ENCODE peak calls at places on chromosomes 13 and 19, in four cellular contexts. One of them, this sample, is unnamed.

GRCh38 chr13:50170447-50171037 is 155.3 kb downstream of the KCNRG start:
- DNase-seq in left ventricle myocardium inferior: no peak
- DNase-seq in HFF-Myc: no peak
- DNase-seq in A673: no peak
- DNase-seq in this sample: peak

GRCh38 chr13:42022796-42023493 is 25.5 kb upstream of the DGKH start:
- DNase-seq in HFF-Myc: no peak
- DNase-seq in A673: no peak
- DNase-seq in left ventricle myocardium inferior: no peak
- DNase-seq in this sample: no peak

GRCh38 chr19:19280561-19280960 is 7.5 kb upstream of the TM6SF2 start:
- DNase-seq in left ventricle myocardium inferior: no peak
- DNase-seq in HFF-Myc: no peak
- DNase-seq in A673: no peak
- DNase-seq in this sample: no peak

GRCh38 chr13:91652389-91652788 is 254.0 kb downstream of the GPC5 start:
- DNase-seq in left ventricle myocardium inferior: no peak
- DNase-seq in A673: no peak
- DNase-seq in HFF-Myc: no peak
- DNase-seq in this sample: peak

GRCh38 chr19:14840206-14840605 is 5.2 kb upstream of the OR7A5 start:
- DNase-seq in HFF-Myc: no peak
- DNase-seq in A673: no peak
- DNase-seq in left ventricle myocardium inferior: no peak
- DNase-seq in this sample: peak

GRCh38 chr19:39157997-39158389 is 32.4 kb downstream of the PAK4 start:
- DNase-seq in A673: no peak
- DNase-seq in left ventricle myocardium inferior: no peak
- DNase-seq in HFF-Myc: no peak
- DNase-seq in this sample: no peak

GRCh38 chr19:30224689-30225606 is 147.2 kb upstream of the ZNF536 start:
- DNase-seq in HFF-Myc: no peak
- DNase-seq in A673: peak
- DNase-seq in left ventricle myocardium inferior: no peak
- DNase-seq in this sample: no peak

GRCh38 chr13:98978280-98978679 is 416 bp upstream of the DOCK9 start:
- DNase-seq in A673: no peak
- DNase-seq in left ventricle myocardium inferior: no peak
- DNase-seq in HFF-Myc: peak
- DNase-seq in this sample: peak

GRCh38 chr19:48715681-48716171 is 3.8 kb downstream of the MAMSTR start:
- DNase-seq in left ventricle myocardium inferior: no peak
- DNase-seq in A673: no peak
- DNase-seq in HFF-Myc: no peak
- DNase-seq in this sample: no peak

GRCh38 chr19:48715276-48715675 is 4.2 kb downstream of the MAMSTR start:
- DNase-seq in A673: no peak
- DNase-seq in HFF-Myc: no peak
- DNase-seq in left ventricle myocardium inferior: no peak
- DNase-seq in this sample: no peak

GRCh38 chr19:48714759-48715261 is 4.7 kb downstream of the MAMSTR start:
- DNase-seq in HFF-Myc: no peak
- DNase-seq in left ventricle myocardium inferior: no peak
- DNase-seq in A673: no peak
- DNase-seq in this sample: no peak

GRCh38 chr19:48713041-48713863 is 6.3 kb downstream of the MAMSTR start:
- DNase-seq in A673: no peak
- DNase-seq in left ventricle myocardium inferior: no peak
- DNase-seq in HFF-Myc: no peak
- DNase-seq in this sample: peak

GRCh38 chr19:48713864-48714755 is 5.4 kb downstream of the MAMSTR start:
- DNase-seq in HFF-Myc: peak
- DNase-seq in left ventricle myocardium inferior: peak
- DNase-seq in A673: peak
- DNase-seq in this sample: peak
- TF ChIP-seq CTCF in HFF-Myc: no peak
- TF ChIP-seq CTCF in left ventricle myocardium inferior: no peak
- TF ChIP-seq CTCF in A673: no peak
- TF ChIP-seq CTCF in this sample: no peak

GRCh38 chr19:50980203-50980602 is 3.5 kb downstream of the KLK7 start:
- DNase-seq in left ventricle myocardium inferior: no peak
- DNase-seq in A673: no peak
- DNase-seq in HFF-Myc: no peak
- DNase-seq in this sample: no peak

GRCh38 chr19:50978772-50979390 is 4.8 kb downstream of the KLK7 start:
- DNase-seq in A673: no peak
- DNase-seq in HFF-Myc: no peak
- DNase-seq in left ventricle myocardium inferior: no peak
- DNase-seq in this sample: no peak

GRCh38 chr19:50979758-50980157 is 4.0 kb downstream of the KLK7 start:
- DNase-seq in HFF-Myc: no peak
- DNase-seq in A673: no peak
- DNase-seq in left ventricle myocardium inferior: no peak
- DNase-seq in this sample: no peak

GRCh38 chr19:50975766-50976165 is 6.4 kb upstream of the KLK6 start:
- DNase-seq in A673: no peak
- DNase-seq in left ventricle myocardium inferior: no peak
- DNase-seq in HFF-Myc: no peak
- DNase-seq in this sample: peak

GRCh38 chr19:50977626-50978025 is 6.1 kb downstream of the KLK7 start:
- DNase-seq in A673: no peak
- DNase-seq in HFF-Myc: no peak
- DNase-seq in left ventricle myocardium inferior: no peak
- DNase-seq in this sample: no peak
- H3K4me3 ChIP-seq in A673: no peak
- H3K4me3 ChIP-seq in HFF-Myc: no peak
- H3K4me3 ChIP-seq in left ventricle myocardium inferior: no peak
- H3K4me3 ChIP-seq in this sample: no peak

GRCh38 chr19:11611730-11612129 is 14.4 kb downstream of the ZNF627 start:
- DNase-seq in HFF-Myc: no peak
- DNase-seq in left ventricle myocardium inferior: no peak
- DNase-seq in A673: no peak
- DNase-seq in this sample: no peak

GRCh38 chr19:11617207-11618062 is 20.2 kb downstream of the ZNF627 start:
- DNase-seq in left ventricle myocardium inferior: no peak
- DNase-seq in A673: no peak
- DNase-seq in HFF-Myc: no peak
- DNase-seq in this sample: no peak

DNA sequence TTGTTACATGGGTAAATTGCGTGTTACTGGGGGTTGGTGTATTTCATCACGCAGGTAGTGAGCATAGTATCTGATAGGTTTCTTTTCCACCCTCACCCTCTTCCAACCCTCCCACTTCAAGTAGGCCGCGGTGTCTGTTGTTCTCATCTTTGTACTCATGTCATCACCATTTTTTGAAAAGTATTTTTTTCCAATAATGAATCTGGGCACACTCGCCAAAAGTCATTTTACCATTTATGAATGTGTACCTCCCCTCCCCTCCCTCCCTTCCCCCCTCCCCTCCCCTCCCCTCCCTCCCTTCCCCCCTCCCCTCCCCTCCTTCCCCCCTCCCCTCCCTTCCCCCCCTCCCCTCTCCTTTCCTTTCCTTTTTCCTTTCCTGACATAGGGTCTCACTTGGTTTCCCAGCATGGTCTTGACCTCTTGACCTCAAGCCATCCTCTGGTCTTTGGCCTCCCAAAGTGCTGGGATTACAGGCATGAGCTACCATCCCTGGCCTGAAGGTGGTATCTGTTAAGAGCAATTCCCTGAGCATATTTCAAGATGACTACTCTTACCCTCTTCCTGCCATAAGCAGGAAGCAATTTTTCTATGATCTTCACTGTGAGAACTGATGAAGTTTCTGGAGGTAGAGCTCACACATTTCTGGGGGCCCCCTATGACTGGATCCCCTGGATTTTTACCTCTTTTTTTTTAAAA is 15.7 kb downstream of the ZNF627 start:
- DNase-seq in A673: no peak
- DNase-seq in left ventricle myocardium inferior: no peak
- DNase-seq in HFF-Myc: no peak
- DNase-seq in this sample: no peak
- TF ChIP-seq CTCF in A673: no peak
- TF ChIP-seq CTCF in left ventricle myocardium inferior: no peak
- TF ChIP-seq CTCF in HFF-Myc: no peak
- TF ChIP-seq CTCF in this sample: peak

DNA sequence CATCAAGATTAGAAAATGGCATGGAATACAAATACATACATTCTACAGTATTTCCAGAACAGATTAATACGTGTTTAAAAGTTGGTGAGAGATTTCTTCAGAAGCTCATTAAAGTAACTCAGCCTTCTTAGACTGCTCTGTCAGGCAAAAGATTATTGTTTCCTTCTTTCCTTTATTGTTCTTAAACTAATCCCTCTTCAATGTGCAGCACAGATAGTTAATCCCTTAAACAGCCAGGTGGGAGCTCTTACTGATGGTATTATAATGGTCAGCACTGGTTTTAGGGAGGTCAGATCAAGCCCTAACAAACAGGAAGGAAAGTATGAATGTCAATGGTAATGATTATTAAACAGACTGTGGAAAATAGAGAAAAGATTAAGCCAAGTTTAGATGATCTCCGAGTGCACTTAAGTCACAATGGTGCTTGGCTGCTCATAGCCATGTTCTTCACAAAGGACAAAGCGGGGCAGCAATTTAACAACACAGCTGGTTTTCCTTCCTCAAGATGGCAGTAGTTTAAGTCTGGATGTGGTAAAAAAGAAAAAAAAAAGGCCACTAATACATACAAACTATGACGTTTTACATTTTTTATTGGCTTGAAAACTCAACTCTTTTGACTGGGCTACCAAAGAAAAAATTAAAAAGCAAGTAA is 992.6 kb downstream of the PCDH9 start:
- DNase-seq in HFF-Myc: no peak
- DNase-seq in left ventricle myocardium inferior: no peak
- DNase-seq in A673: peak
- DNase-seq in this sample: no peak
- H3K4me3 ChIP-seq in HFF-Myc: no peak
- H3K4me3 ChIP-seq in left ventricle myocardium inferior: no peak
- H3K4me3 ChIP-seq in A673: no peak
- H3K4me3 ChIP-seq in this sample: no peak

GRCh38 chr19:16544468-16545231 is 2.4 kb upstream of the CHERP start:
- DNase-seq in A673: no peak
- DNase-seq in HFF-Myc: no peak
- DNase-seq in left ventricle myocardium inferior: no peak
- DNase-seq in this sample: no peak

GRCh38 chr19:16540948-16541347 is 1.3 kb downstream of the CHERP start:
- DNase-seq in A673: no peak
- DNase-seq in left ventricle myocardium inferior: no peak
- DNase-seq in HFF-Myc: no peak
- DNase-seq in this sample: no peak

GRCh38 chr19:16542894-16543498 is 759 bp upstream of the CHERP start:
- DNase-seq in A673: no peak
- DNase-seq in left ventricle myocardium inferior: no peak
- DNase-seq in HFF-Myc: no peak
- DNase-seq in this sample: no peak

GRCh38 chr19:16541526-16542044 is 652 bp downstream of the CHERP start:
- DNase-seq in HFF-Myc: no peak
- DNase-seq in left ventricle myocardium inferior: no peak
- DNase-seq in A673: peak
- DNase-seq in this sample: peak

DNA sequence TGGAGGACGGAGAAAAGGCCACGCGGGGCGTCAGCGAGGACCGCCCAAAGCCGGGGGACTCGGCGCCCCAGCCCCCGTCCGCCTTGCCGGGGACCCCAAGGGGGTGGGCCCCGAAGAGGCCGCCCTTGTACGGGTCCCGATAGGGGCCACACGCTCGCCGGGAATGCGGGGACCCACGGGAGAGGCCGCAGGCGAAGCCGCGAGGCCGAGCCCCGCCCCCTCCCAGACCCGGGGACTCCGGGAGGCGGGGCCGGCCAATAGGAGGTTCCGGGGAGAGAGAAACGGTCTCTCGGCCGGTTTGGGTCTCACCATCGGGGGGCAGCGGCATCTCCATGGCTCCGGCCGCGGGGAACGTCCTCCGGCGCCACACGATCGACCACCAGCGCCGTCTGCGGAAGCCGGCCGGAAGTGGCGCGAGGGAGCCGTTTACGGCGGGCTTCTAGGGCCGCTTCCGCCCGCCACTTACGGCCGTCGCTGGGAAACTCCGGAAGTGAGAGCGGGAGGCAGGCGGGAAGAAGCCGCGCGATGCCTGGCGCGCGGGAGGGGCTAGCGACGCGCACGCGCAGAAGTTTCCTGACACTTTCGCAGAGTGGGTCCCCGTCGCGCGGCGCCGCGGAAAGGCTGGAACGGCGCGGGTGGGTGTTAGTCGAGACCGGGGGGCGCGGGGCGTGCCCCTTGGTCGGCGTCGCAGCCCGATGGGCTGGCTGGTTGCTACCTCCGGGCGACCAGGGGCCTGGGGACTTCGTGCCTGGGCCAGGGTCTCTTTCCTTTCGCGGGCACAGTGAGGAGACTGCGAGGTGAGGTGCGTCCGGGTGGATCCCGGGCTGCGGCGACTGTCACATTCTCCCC is at the start of gene CHERP:
- DNase-seq in HFF-Myc: peak
- DNase-seq in A673: peak
- DNase-seq in left ventricle myocardium inferior: peak
- DNase-seq in this sample: peak
- TF ChIP-seq CTCF in HFF-Myc: no peak
- TF ChIP-seq CTCF in A673: no peak
- TF ChIP-seq CTCF in left ventricle myocardium inferior: peak
- TF ChIP-seq CTCF in this sample: no peak